ENCODE peak calls at places on chromosome X, in six cellular contexts. X, D, O, H, Q and B are unnamed samples.

GRCh38 chrX:72620550-72621145 is 48.0 kb upstream of the HDAC8 start:
- DNase-seq in O (no peak), H (peak; percentile 94), Q (peak; percentile 56), D (peak; percentile 75), X (no peak), B (no peak)

GRCh38 chrX:17922303-17922702 is 61.2 kb upstream of the RAI2 start:
- DNase-seq in O (no peak), D (no peak), H (no peak), Q (no peak), X (no peak), B (no peak)

GRCh38 chrX:69323786-69324720 is 158.8 kb upstream of the PJA1 start:
- DNase-seq in H (no peak), D (no peak), X (no peak), O (no peak), Q (no peak), B (no peak)

GRCh38 chrX:85851418-85851817 is 195.9 kb downstream of the CHM start:
- DNase-seq in Q (no peak), O (peak; percentile 58), X (no peak), D (peak; percentile 15), H (peak; percentile 34), B (peak; percentile 45)

GRCh38 chrX:23333842-23334535 is 660 bp upstream of the PTCHD1 start:
- DNase-seq in Q (no peak), D (peak; percentile 20), X (no peak), H (no peak), O (no peak), B (no peak)

GRCh38 chrX:139766545-139766983 is 58.6 kb upstream of the MCF2 start:
- DNase-seq in O (no peak), D (no peak), X (no peak), Q (no peak), H (no peak), B (no peak)

GRCh38 chrX:22110729-22111494 is 78.8 kb downstream of the PHEX start:
- DNase-seq in O (no peak), D (no peak), Q (no peak), X (no peak), H (no peak), B (peak; percentile 26)

GRCh38 chrX:40106677-40107290 is 9.0 kb upstream of the BCOR start:
- DNase-seq in Q (no peak), H (no peak), X (no peak), D (no peak), O (no peak), B (no peak)

GRCh38 chrX:118251251-118251650 is 94.7 kb upstream of the WDR44 start:
- DNase-seq in D (peak; percentile 14), X (no peak), Q (no peak), O (no peak), H (no peak), B (no peak)

GRCh38 chrX:107596651-107597050 is 31.7 kb upstream of the PRPS1 start:
- DNase-seq in O (no peak), H (no peak), Q (no peak), D (no peak), X (no peak), B (no peak)

GRCh38 chrX:29419774-29420553 is 795.4 kb upstream of the MAGEB2 start:
- DNase-seq in Q (no peak), X (no peak), H (peak; percentile 2), O (no peak), D (no peak), B (no peak)

GRCh38 chrX:103329991-103330390 is at the start of gene TCEAL7:
- DNase-seq in O (no peak), X (no peak), D (peak; percentile 48), Q (peak; percentile 57), H (no peak), B (no peak)

GRCh38 chrX:151370906-151371305 is 26.1 kb upstream of the VMA21 start:
- DNase-seq in Q (no peak), X (no peak), O (no peak), H (peak; percentile 4), D (no peak), B (no peak)

GRCh38 chrX:139930923-139931645 is 1.8 kb downstream of the ATP11C start:
- DNase-seq in D (peak; percentile 25), X (no peak), Q (no peak), H (peak; percentile 16), O (peak; percentile 84), B (peak; percentile 35)

GRCh38 chrX:41824551-41824950 is 98.8 kb downstream of the CASK start:
- DNase-seq in D (no peak), H (peak; percentile 27), Q (no peak), O (no peak), X (no peak), B (no peak)

GRCh38 chrX:662126-662525 is 31.5 kb downstream of the SHOX start:
- DNase-seq in O (peak; percentile 24), Q (no peak), X (no peak), D (no peak), H (no peak), B (no peak)

GRCh38 chrX:44228621-44229020 is 114.9 kb downstream of the EFHC2 start:
- DNase-seq in Q (no peak), H (no peak), O (no peak), X (no peak), D (no peak), B (no peak)

GRCh38 chrX:102950908-102951866 is 14.1 kb downstream of the RAB40AL start:
- DNase-seq in O (no peak), H (peak; percentile 48), X (no peak), Q (no peak), D (peak; percentile 73), B (no peak)

GRCh38 chrX:24498181-24498580 is 33.1 kb downstream of the PDK3 start:
- DNase-seq in D (peak; percentile 59), Q (peak; percentile 26), H (peak; percentile 51), X (no peak), O (no peak), B (no peak)

GRCh38 chrX:1239681-1240142 is 27.3 kb upstream of the CRLF2 start:
- DNase-seq in H (no peak), X (peak; percentile 84), D (peak; percentile 69), O (peak; percentile 93), Q (peak; percentile 16), B (peak; percentile 56)

GRCh38 chrX:133709486-133709885 is 275.9 kb downstream of the GPC3 start:
- DNase-seq in D (no peak), H (no peak), O (no peak), Q (no peak), X (no peak), B (no peak)

GRCh38 chrX:129798888-129799287 is 19.1 kb downstream of the SASH3 start:
- DNase-seq in O (no peak), D (no peak), H (no peak), X (no peak), Q (no peak), B (no peak)

GRCh38 chrX:118588715-118589114 is 93.1 kb downstream of the DOCK11 start:
- DNase-seq in D (no peak), X (no peak), Q (no peak), O (no peak), H (no peak), B (no peak)

GRCh38 chrX:49199906-49200771 is at the start of gene SYP:
- DNase-seq in X (peak; percentile 91), D (peak; percentile 95), O (peak; percentile 95), H (peak; percentile 91), Q (peak; percentile 86), B (peak; percentile 88)
- TF ChIP-seq POLR2A in X (no peak), D (peak; percentile 24), O (no peak), H (peak; percentile 90), Q (peak; percentile 67), B (peak; percentile 50)

GRCh38 chrX:13194291-13195103 is 125.4 kb downstream of the ATXN3L start:
- DNase-seq in H (peak; percentile 35), Q (no peak), O (no peak), D (no peak), X (no peak), B (no peak)

GRCh38 chrX:13188731-13189309 is 131.0 kb downstream of the ATXN3L start:
- DNase-seq in D (no peak), X (no peak), Q (no peak), O (no peak), H (no peak), B (no peak)

GRCh38 chrX:13190051-13190450 is 129.8 kb downstream of the ATXN3L start:
- DNase-seq in H (peak; percentile 18), Q (no peak), D (no peak), O (no peak), X (no peak), B (no peak)

GRCh38 chrX:13189380-13189779 is 130.5 kb downstream of the ATXN3L start:
- DNase-seq in Q (no peak), D (no peak), O (no peak), X (no peak), H (no peak), B (no peak)
- H3K4me3 ChIP-seq in Q (no peak overlapping the region), D (no peak overlapping the region), O (no peak overlapping the region), X (no peak overlapping the region), H (no peak overlapping the region), B (no peak overlapping the region)

GRCh38 chrX:19791562-19791961 is 95.8 kb downstream of the SH3KBP1 start:
- DNase-seq in H (no peak), X (no peak), O (no peak), Q (no peak), D (no peak), B (no peak)
- H3K4me1 ChIP-seq in H (no peaks in the 10 kb centered on the region), X (no peaks in the 10 kb centered on the region), O (peaks cover 23% of the 10 kb centered on the region), Q (no peaks in the 10 kb centered on the region), D (no peaks in the 10 kb centered on the region), B (no peaks in the 10 kb centered on the region)

GRCh38 chrX:154096140-154097002 is 1.1 kb downstream of the MECP2 start:
- DNase-seq in O (no peak), D (no peak), H (peak; percentile 7), Q (no peak), X (no peak), B (peak; percentile 58)

GRCh38 chrX:154097003-154097596 is 417 bp downstream of the MECP2 start:
- DNase-seq in D (peak; percentile 78), Q (peak; percentile 74), H (peak; percentile 69), O (peak; percentile 90), X (peak; percentile 77), B (peak; percentile 75)

GRCh38 chrX:154094833-154095232 is 2.7 kb downstream of the MECP2 start:
- DNase-seq in D (no peak), X (no peak), Q (no peak), O (no peak), H (no peak), B (no peak)

GRCh38 chrX:154098551-154098950 is 1.0 kb upstream of the MECP2 start:
- DNase-seq in O (no peak), H (no peak), Q (no peak), X (no peak), D (no peak), B (no peak)

DNA sequence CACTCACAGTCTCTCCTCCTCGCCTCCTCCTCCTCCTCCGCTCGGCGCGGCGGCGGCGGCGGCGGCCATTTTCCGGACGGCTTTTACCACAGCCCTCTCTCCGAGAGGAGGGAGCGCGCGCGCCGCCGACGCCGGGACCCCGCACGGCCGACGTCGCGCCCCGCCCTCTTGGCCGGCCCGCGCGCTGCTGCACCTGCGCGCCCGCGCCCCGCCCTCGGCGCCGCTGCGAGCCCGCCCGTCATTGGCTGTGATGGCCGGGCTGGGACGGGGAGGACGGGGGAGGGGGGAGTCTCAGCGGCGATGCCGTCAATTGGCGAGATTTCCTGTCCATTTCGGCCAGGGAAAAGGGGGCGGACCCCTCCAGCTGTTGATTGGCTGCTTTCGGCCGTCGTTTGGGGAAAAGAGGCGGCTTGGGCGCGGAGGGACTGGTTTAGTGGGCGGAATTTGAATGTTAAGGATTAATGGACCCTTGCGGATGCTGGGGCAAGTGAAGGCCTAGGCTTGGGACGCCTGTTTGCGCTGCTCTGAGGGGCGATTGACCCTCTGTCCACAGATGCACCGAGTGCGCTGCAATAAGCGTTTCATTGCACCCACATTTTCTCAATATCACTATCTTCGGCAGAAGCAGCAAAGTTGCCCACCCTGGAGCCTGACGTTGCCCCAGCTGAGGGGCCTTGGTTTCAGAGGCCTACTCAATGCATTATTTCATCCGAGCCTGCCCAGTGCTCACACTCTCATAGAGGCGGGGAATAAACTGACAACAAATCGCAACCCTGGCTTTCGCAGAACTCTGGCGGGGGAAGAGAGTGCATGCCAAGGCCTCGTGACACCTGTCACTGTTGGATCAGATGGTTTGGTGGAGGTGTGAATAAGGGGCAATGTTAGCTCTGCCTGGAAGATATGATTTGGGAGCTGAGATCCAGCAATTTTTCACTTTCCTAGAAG is at the start of gene MECP2:
- DNase-seq in D (peak; percentile 94), O (peak; percentile 96), Q (peak; percentile 91), H (peak; percentile 93), X (peak; percentile 95), B (peak; percentile 92)
- TF ChIP-seq POLR2A in D (no peak), O (no peak), Q (peak; percentile 69), H (peak; percentile 31), X (no peak), B (no peak)